ENCODE peak calls at places on chromosome 16, in four cellular contexts. E, C, I and K are unnamed samples.

GRCh38 chr16:55476625-55477533 is 2.1 kb upstream of the MMP2 start:
- DNase-seq in E (no peak), C (no peak), I (peak), K (peak)

GRCh38 chr16:79982356-79982755 is 381.8 kb upstream of the MAF start:
- DNase-seq in C (no peak), I (no peak), E (no peak), K (no peak)

GRCh38 chr16:81266680-81267095 is 28.2 kb downstream of the BCO1 start:
- DNase-seq in E (no peak), C (no peak), I (no peak), K (no peak)

GRCh38 chr16:70651524-70651923 is 5.2 kb downstream of the IL34 start:
- DNase-seq in C (no peak), I (peak), E (no peak), K (no peak)

GRCh38 chr16:87542531-87543102 is 49.8 kb upstream of the ZCCHC14 start:
- DNase-seq in E (no peak), I (no peak), C (no peak), K (no peak)

GRCh38 chr16:75113541-75114121 is 2.9 kb downstream of the LDHD start:
- DNase-seq in I (no peak), C (no peak), E (no peak), K (no peak)

GRCh38 chr16:30816769-30817168 is 29.8 kb upstream of the ZNF629 start:
- DNase-seq in E (no peak), C (no peak), I (no peak), K (no peak)

GRCh38 chr16:57612494-57612893 is 15.9 kb upstream of the ADGRG1 start:
- DNase-seq in E (no peak), C (no peak), I (no peak), K (no peak)

GRCh38 chr16:27241658-27242057 is 26.9 kb downstream of the NSMCE1 start:
- DNase-seq in E (no peak), C (no peak), I (no peak), K (no peak)

GRCh38 chr16:58025351-58026138 is at the start of gene MMP15:
- DNase-seq in I (peak), E (no peak), C (peak), K (no peak)

GRCh38 chr16:9843424-9844013 is 338.7 kb downstream of the GRIN2A start:
- DNase-seq in I (peak), C (no peak), E (peak), K (no peak)

GRCh38 chr16:63617990-63618763 is 1503.7 kb downstream of the CDH11 start:
- DNase-seq in I (no peak), C (no peak), E (no peak), K (no peak)

GRCh38 chr16:14525596-14525995 is 104.5 kb downstream of the PARN start:
- DNase-seq in C (no peak), I (no peak), E (no peak), K (no peak)

GRCh38 chr16:10594312-10594950 is 14.0 kb upstream of the EMP2 start:
- DNase-seq in C (no peak), I (no peak), E (no peak), K (no peak)

GRCh38 chr16:28280881-28281836 is 11.2 kb upstream of the SBK1 start:
- DNase-seq in I (no peak), C (no peak), E (no peak), K (no peak)

GRCh38 chr16:11410382-11411058 is 65.3 kb downstream of the RMI2 start:
- DNase-seq in I (peak), E (no peak), C (no peak), K (no peak)

GRCh38 chr16:70396209-70396904 is 42.5 kb downstream of the ST3GAL2 start:
- DNase-seq in E (no peak), C (no peak), I (peak), K (no peak)

GRCh38 chr16:80831039-80831438 is 26.6 kb upstream of the CDYL2 start:
- DNase-seq in I (no peak), C (no peak), E (no peak), K (no peak)

GRCh38 chr16:53159781-53160436 is 105.1 kb downstream of the CHD9 start:
- DNase-seq in E (no peak), C (no peak), I (peak), K (no peak)

GRCh38 chr16:53429221-53429943 is 4.9 kb upstream of the RBL2 start:
- DNase-seq in E (no peak), I (peak), C (no peak), K (no peak)

GRCh38 chr16:30084816-30085159 is 6.9 kb downstream of the TBX6 start:
- DNase-seq in I (no peak), E (no peak), C (no peak), K (no peak)

GRCh38 chr16:30582611-30583340 is 2.7 kb downstream of the ZNF785 start:
- DNase-seq in I (no peak), E (no peak), C (no peak), K (no peak)

GRCh38 chr16:87963400-87963799 is 12.2 kb downstream of the BANP start:
- DNase-seq in C (peak), E (no peak), I (peak), K (no peak)

GRCh38 chr16:12700161-12700560 is 103.5 kb downstream of the CPPED1 start:
- DNase-seq in I (no peak), C (no peak), E (no peak), K (no peak)

GRCh38 chr16:89330177-89330856 is 112.8 kb downstream of the ZNF778 start:
- DNase-seq in C (no peak), I (peak), E (no peak), K (no peak)

GRCh38 chr16:21260870-21261791 is 17.0 kb downstream of the CRYM start:
- DNase-seq in I (peak), C (no peak), E (no peak), K (no peak)

GRCh38 chr16:70250748-70251650 is 741 bp downstream of the EXOSC6 start:
- DNase-seq in E (no peak), I (peak), C (peak), K (no peak)

GRCh38 chr16:19837984-19838707 is 46.5 kb downstream of the GPRC5B start:
- DNase-seq in C (no peak), I (no peak), E (no peak), K (no peak)

GRCh38 chr16:57564571-57565270 is 22.3 kb downstream of the ADGRG5 start:
- DNase-seq in C (no peak), E (no peak), I (peak), K (peak)

GRCh38 chr16:194516-194915 is 14.3 kb downstream of the HBQ1 start:
- DNase-seq in I (no peak), C (no peak), E (no peak), K (no peak)